ENCODE peak calls at places on chromosomes 4 and X, in ten cellular contexts. W is sciatic nerve; E is activated CD8-positive, alpha-beta memory T cell treated with anti-CD3 and anti-CD28 coated beads for 1 hour; S is stimulated activated CD4-positive, alpha-beta T cell treated with anti-CD3 and anti-CD28 coated beads, Interleukin-15, amount 100 ng/mL, for 1 hour; J is activated T-cell treated with anti-CD3 and anti-CD28 coated beads, Interleukin-2, amount 50 U/mL, for 72 hours; R is aorta; Y is islet precursor cell; F is cardiac muscle cell; X is NCI-H1092 treated with DMSO at 0.1 percent for 48 hours; A is fibroblast of villous mesenchyme. G is an unnamed sample.

GRCh38 chr4:89283226-89283974 is 24.2 kb downstream of the GPRIN3 start:
- DNase-seq in W (no peak), E (no peak), S (no peak), J (no peak), R (no peak), Y (no peak), F (no peak), X (no peak), A (peak; percentile 45), G (no peak)

GRCh38 chrX:136480383-136480782 is 7.4 kb upstream of the BRS3 start:
- DNase-seq in W (no peak), E (no peak), S (no peak), J (no peak), R (no peak), Y (no peak), F (no peak), X (no peak), A (no peak), G (no peak)

GRCh38 chrX:34880656-34881055 is 61.9 kb upstream of the FAM47B start:
- DNase-seq in W (no peak), E (no peak), S (no peak), J (no peak), R (no peak), Y (no peak), F (no peak), X (no peak), A (no peak), G (no peak)

GRCh38 chr4:87278335-87278794 is 44.3 kb downstream of the HSD17B13 start:
- DNase-seq in W (no peak), E (no peak), S (no peak), J (no peak), R (no peak), Y (no peak), F (no peak), X (no peak), A (no peak), G (no peak)

GRCh38 chrX:123088331-123088730 is 95.7 kb upstream of the GRIA3 start:
- DNase-seq in W (no peak), E (no peak), S (no peak), J (no peak), R (no peak), Y (no peak), F (no peak), X (no peak), A (no peak), G (no peak)

GRCh38 chr4:39231660-39232059 is 49.3 kb downstream of the WDR19 start:
- DNase-seq in W (no peak), E (no peak), S (no peak), J (no peak), R (no peak), Y (no peak), F (no peak), X (no peak), A (no peak), G (no peak)

GRCh38 chr4:823761-824460 is 2.0 kb downstream of the CPLX1 start:
- DNase-seq in W (no peak), E (no peak), S (no peak), J (no peak), R (peak; percentile 69), Y (peak; percentile 54), F (no peak), X (no peak), A (no peak), G (peak; percentile 56)

GRCh38 chrX:13689519-13690211 is 737 bp downstream of the RAB9A start:
- DNase-seq in W (no peak), E (no peak), S (no peak), J (no peak), R (no peak), Y (no peak), F (peak; percentile 36), X (peak; percentile 47), A (peak; percentile 61), G (no peak)

GRCh38 chrX:25596881-25597280 is 541.3 kb upstream of the MAGEB18 start:
- DNase-seq in W (no peak), E (no peak), S (no peak), J (no peak), R (no peak), Y (no peak), F (no peak), X (no peak), A (no peak), G (no peak)

GRCh38 chr4:118279920-118280432 is 72.8 kb downstream of the PRSS12 start:
- DNase-seq in W (no peak), E (no peak), S (no peak), J (no peak), R (no peak), Y (no peak), F (no peak), X (no peak), A (no peak), G (no peak)

GRCh38 chr4:15402974-15403373 is 24.9 kb upstream of the C1QTNF7 start:
- DNase-seq in W (no peak), E (no peak), S (no peak), J (no peak), R (no peak), Y (no peak), F (no peak), X (no peak), A (no peak), G (no peak)

GRCh38 chr4:63528592-63528991 is 880.7 kb downstream of the TECRL start:
- DNase-seq in W (no peak), E (no peak), S (no peak), J (no peak), R (no peak), Y (no peak), F (no peak), X (peak; percentile 46), A (no peak), G (no peak)

GRCh38 chr4:7398104-7398423 is 36.7 kb downstream of the PSAPL1 start:
- DNase-seq in W (peak; percentile 58), E (no peak), S (no peak), J (no peak), R (no peak), Y (peak; percentile 50), F (peak; percentile 85), X (peak; percentile 83), A (peak; percentile 11), G (peak; percentile 70)

GRCh38 chrX:25022499-25023325 is 6.9 kb upstream of the ARX start:
- DNase-seq in W (no peak), E (no peak), S (no peak), J (no peak), R (no peak), Y (no peak), F (no peak), X (no peak), A (no peak), G (peak; percentile 40)

GRCh38 chr4:97987019-97987648 is 156.1 kb downstream of the STPG2 start:
- DNase-seq in W (no peak), E (no peak), S (no peak), J (no peak), R (no peak), Y (no peak), F (peak; percentile 54), X (peak; percentile 52), A (peak; percentile 13), G (peak; percentile 31)

G was measured in retina.